ENCODE peak calls at places on chromosomes 2 and 18, in four cellular contexts. I, F, H and G are unnamed samples. For H3K36me3 and H3K79me2, the result is how much of the 10 kb centered on the place peaks cover.

GRCh38 chr2:43636616-43637015 is 444 bp upstream of the PLEKHH2 start:
- DNase-seq in I (no peak), F (peak), H (no peak), G (no peak)

GRCh38 chr2:164061129-164061746 is 325.4 kb upstream of the FIGN start:
- DNase-seq in I (peak), F (peak), H (peak), G (peak)

GRCh38 chr2:75932996-75933395 is 222.3 kb upstream of the GCFC2 start:
- DNase-seq in I (no peak), F (no peak), H (no peak), G (no peak)

GRCh38 chr2:240460243-240460630 is 24.8 kb downstream of the GPC1 start:
- DNase-seq in I (no peak), F (no peak), H (no peak), G (no peak)

GRCh38 chr18:22983175-22983574 is 50.0 kb downstream of the RBBP8 start:
- DNase-seq in I (no peak), F (peak), H (peak), G (peak)

GRCh38 chr2:10755621-10756020 is 34.2 kb downstream of the ATP6V1C2 start:
- DNase-seq in I (no peak), F (no peak), H (no peak), G (no peak)

GRCh38 chr2:7956126-7956689 is 725.6 kb upstream of the ID2 start:
- DNase-seq in I (no peak), F (no peak), H (no peak), G (no peak)

GRCh38 chr2:159797468-159798375 is at the start of gene CD302:
- DNase-seq in I (no peak), F (peak), H (peak), G (no peak)

GRCh38 chr2:119359774-119360173 is 6.9 kb downstream of the C2orf76 start:
- DNase-seq in I (no peak), F (no peak), H (no peak), G (no peak)

GRCh38 chr2:6773007-6773693 is 92.6 kb downstream of the CMPK2 start:
- DNase-seq in I (no peak), F (peak), H (peak), G (peak)

GRCh38 chr18:41126541-41127235 is 828.3 kb upstream of the PIK3C3 start:
- DNase-seq in I (no peak), F (no peak), H (no peak), G (no peak)

GRCh38 chr2:26521054-26521912 is 43.4 kb upstream of the OTOF start:
- DNase-seq in I (no peak), F (peak), H (peak), G (peak)

GRCh38 chr2:229943770-229944449 is 21.6 kb downstream of the FBXO36 start:
- DNase-seq in I (no peak), F (no peak), H (peak), G (no peak)

GRCh38 chr2:215722125-215722524 is 286.3 kb upstream of the FN1 start:
- DNase-seq in I (no peak), F (no peak), H (no peak), G (no peak)

GRCh38 chr2:196046123-196046917 is 22.3 kb downstream of the DNAH7 start:
- DNase-seq in I (peak), F (no peak), H (no peak), G (no peak)

GRCh38 chr18:75525331-75525730 is 97.8 kb upstream of the SMIM21 start:
- DNase-seq in I (no peak), F (no peak), H (no peak), G (no peak)

GRCh38 chr18:11512096-11513030 is 97.0 kb upstream of the SLC35G4 start:
- DNase-seq in I (no peak), F (peak), H (no peak), G (no peak)

GRCh38 chr2:226791056-226791486 is 8.5 kb downstream of the IRS1 start:
- DNase-seq in I (peak), F (peak), H (no peak), G (peak)

GRCh38 chr2:18516112-18516511 is 44.3 kb downstream of the RDH14 start:
- DNase-seq in I (no peak), F (peak), H (no peak), G (no peak)

GRCh38 chr2:16106619-16107018 is 166.3 kb downstream of the MYCN start:
- DNase-seq in I (no peak), F (no peak), H (no peak), G (no peak)

GRCh38 chr2:44778671-44779476 is 162.6 kb upstream of the SIX3 start:
- DNase-seq in I (peak), F (peak), H (no peak), G (peak)

GRCh38 chr2:55732854-55733253 is 39.2 kb upstream of the PNPT1 start:
- DNase-seq in I (no peak), F (no peak), H (no peak), G (no peak)

GRCh38 chr2:3421053-3421452 is 41.6 kb downstream of the TRAPPC12 start:
- DNase-seq in I (no peak), F (no peak), H (no peak), G (no peak)

GRCh38 chr2:3420076-3420848 is 40.8 kb downstream of the TRAPPC12 start:
- DNase-seq in I (no peak), F (no peak), H (no peak), G (no peak)

GRCh38 chr2:3421541-3421940 is 42.0 kb downstream of the TRAPPC12 start:
- DNase-seq in I (no peak), F (no peak), H (no peak), G (no peak)

GRCh38 chr2:3422161-3422767 is 42.8 kb downstream of the TRAPPC12 start:
- DNase-seq in I (peak), F (no peak), H (no peak), G (peak)

DNA sequence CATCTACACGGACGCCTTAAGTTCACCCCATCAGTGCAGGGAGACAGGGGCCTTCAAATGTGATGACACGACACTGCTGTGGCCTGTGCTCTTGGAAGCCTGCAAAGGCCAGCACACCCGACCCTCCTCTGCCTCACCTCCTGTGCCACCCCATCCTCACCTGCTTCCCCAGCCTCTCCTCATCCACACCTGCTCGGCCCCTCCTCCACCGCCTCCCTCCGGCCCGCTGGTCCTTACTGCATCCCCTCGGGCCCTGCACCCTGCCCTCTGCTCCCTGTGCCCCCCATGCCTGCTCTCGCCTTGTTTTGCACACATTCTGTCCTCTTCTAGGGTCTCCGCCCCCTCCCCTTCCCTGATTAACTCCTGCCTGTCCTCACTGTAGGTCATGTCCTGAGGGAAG is 39.3 kb downstream of the TRAPPC12 start:
- DNase-seq in I (no peak), F (no peak), H (no peak), G (no peak)
- H3K36me3 ChIP-seq in I (under half), F (under half), H (half or more), G (under half)

DNA sequence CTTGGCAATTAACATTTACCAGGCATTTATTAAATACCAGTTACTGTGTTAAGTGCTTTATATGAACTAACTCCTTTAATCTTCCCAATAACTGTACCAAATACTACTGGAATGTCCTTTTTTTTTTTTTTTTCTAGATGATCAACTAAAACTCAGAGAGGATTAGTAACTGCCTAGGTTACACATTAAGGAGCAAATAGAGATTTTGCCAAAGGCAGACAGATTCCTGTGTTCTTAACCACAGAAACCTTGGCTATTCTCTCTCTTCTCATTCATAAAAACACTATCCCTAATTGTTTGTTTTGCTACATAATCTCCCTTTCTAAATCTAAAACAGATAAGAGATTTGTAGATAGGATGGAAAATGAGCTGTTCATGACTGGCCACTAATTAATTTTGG is 13.3 kb downstream of the DHX57 start:
- DNase-seq in I (no peak), F (no peak), H (no peak), G (no peak)
- H3K4me3 ChIP-seq in I (no peak), F (no peak), H (no peak), G (no peak)

GRCh38 chr2:239264838-239265651 is 135.8 kb downstream of the HDAC4 start:
- DNase-seq in I (no peak), F (no peak), H (peak), G (no peak)

GRCh38 chr2:239263937-239264837 is 136.6 kb downstream of the HDAC4 start:
- DNase-seq in I (no peak), F (no peak), H (no peak), G (peak)

GRCh38 chr2:239262484-239263230 is 138.2 kb downstream of the HDAC4 start:
- DNase-seq in I (no peak), F (no peak), H (no peak), G (no peak)

GRCh38 chr2:239261796-239262475 is 138.9 kb downstream of the HDAC4 start:
- DNase-seq in I (no peak), F (no peak), H (no peak), G (no peak)

GRCh38 chr2:239263231-239263936 is 137.4 kb downstream of the HDAC4 start:
- DNase-seq in I (no peak), F (no peak), H (no peak), G (no peak)
- H3K79me2 ChIP-seq in I (under half), F (half or more), H (half or more), G (under half)

GRCh38 chr2:233278921-233279320 is 27.4 kb downstream of the ATG16L1 start:
- DNase-seq in I (no peak), F (no peak), H (no peak), G (no peak)
- H3K36me3 ChIP-seq in I (under half), F (half or more), H (half or more), G (half or more)

GRCh38 chr2:68469935-68470334 is 2.5 kb downstream of the APLF start:
- DNase-seq in I (no peak), F (no peak), H (no peak), G (no peak)

GRCh38 chr2:68466778-68467076 is 367 bp downstream of the FBXO48 start:
- DNase-seq in I (no peak), F (no peak), H (no peak), G (no peak)

GRCh38 chr2:68467077-68467960 is at the start of the genes APLF and FBXO48:
- DNase-seq in I (peak), F (peak), H (peak), G (peak)

GRCh38 chr2:68466361-68466777 is 725 bp downstream of the FBXO48 start:
- DNase-seq in I (no peak), F (no peak), H (peak), G (peak)

DNA sequence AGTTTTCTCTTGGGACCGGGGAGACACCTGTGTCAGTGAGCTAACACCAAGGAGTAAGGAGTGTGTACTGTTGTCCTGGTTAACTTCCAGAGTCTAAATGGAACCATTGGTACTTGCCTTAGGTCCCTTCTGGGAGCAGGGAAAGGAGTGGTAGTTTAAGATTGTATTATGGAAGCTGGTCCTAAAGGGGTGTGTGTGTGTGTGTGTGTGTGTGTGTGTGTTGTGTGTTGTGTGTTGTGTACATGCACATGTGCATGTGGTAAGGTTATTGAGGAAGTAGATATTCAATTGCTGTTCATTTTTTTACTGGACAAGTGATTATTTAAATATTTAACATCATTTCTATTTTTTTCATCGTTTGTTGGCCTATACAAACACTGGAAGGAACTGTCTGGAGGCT is 1.4 kb downstream of the APLF start:
- DNase-seq in I (no peak), F (no peak), H (peak), G (no peak)
- H3K4me3 ChIP-seq in I (peak), F (peak), H (peak), G (peak)

GRCh38 chr2:70718736-70719135 is 49.3 kb downstream of the ADD2 start:
- DNase-seq in I (no peak), F (no peak), H (no peak), G (no peak)

GRCh38 chr2:70716131-70716766 is 51.8 kb downstream of the ADD2 start:
- DNase-seq in I (no peak), F (no peak), H (no peak), G (no peak)

GRCh38 chr2:70716951-70717350 is 51.0 kb downstream of the ADD2 start:
- DNase-seq in I (no peak), F (no peak), H (no peak), G (no peak)

GRCh38 chr2:70719231-70719630 is 48.8 kb downstream of the ADD2 start:
- DNase-seq in I (no peak), F (no peak), H (no peak), G (no peak)

DNA sequence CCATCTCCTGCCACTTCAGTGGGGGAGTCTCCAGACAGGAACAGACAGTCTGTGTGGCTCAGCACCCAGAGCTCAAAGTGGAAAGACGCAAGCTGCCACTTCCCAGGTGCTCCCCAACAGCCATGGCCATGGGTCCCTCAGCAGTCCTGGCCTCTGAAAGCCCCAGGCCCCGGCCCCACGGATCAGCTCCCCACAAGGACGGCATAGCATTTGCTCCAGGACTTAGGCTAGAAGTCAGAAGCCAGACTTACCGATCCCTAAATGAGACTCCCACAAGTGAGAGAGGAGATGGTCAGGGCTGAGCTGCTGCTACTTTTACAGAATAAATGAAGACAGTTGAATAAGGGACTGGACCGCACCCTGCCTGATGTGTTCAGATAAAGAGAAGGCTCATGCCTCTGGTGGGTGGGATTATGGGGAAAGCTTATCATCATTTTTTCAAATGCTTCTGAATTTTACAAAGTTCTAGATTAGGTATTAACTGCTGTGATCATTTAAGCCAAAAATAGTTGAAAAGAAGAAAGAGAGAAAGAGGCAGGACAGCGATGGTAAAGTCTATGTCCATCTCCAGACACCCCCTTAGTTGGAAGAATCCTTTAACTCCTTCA is 50.5 kb downstream of the ADD2 start:
- DNase-seq in I (no peak), F (no peak), H (peak), G (no peak)
- H3K79me2 ChIP-seq in I (under half), F (half or more), H (under half), G (under half)

DNA sequence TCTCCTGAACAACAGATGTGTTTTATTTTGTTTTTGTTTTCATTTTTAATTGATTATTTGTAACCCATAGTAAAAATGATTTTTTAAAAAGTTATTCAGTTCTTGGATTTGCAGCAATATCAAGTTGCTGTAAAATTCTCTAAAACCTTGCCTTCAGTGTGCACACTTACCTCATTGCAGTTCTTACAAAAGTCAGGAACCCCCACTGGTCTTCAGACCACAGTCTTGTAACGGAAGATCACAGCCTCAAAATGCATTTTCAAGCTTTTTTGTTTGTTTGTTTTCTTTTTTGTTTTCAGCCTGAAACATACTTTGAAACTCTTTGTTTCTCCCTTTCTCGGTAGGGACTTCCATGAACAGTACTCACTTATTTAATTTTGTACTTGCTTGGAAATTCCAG is 1012.8 kb upstream of the GYPC start:
- DNase-seq in I (peak), F (no peak), H (no peak), G (no peak)
- H3K36me3 ChIP-seq in I (under half), F (under half), H (under half), G (under half)

GRCh38 chr2:174192664-174193063 is 55.7 kb downstream of the OLA1 start:
- DNase-seq in I (no peak), F (no peak), H (no peak), G (no peak)
- H3K4me3 ChIP-seq in I (no peak), F (no peak), H (no peak), G (no peak)

GRCh38 chr18:46171331-46171730 is 67.1 kb downstream of the HAUS1 start:
- DNase-seq in I (no peak), F (no peak), H (no peak), G (no peak)

GRCh38 chr18:46173393-46174316 is 69.5 kb downstream of the HAUS1 start:
- DNase-seq in I (peak), F (peak), H (peak), G (peak)

GRCh38 chr18:46179306-46179705 is 75.1 kb downstream of the HAUS1 start:
- DNase-seq in I (no peak), F (no peak), H (no peak), G (no peak)

GRCh38 chr18:46169464-46169941 is 65.3 kb downstream of the HAUS1 start:
- DNase-seq in I (no peak), F (no peak), H (peak), G (no peak)

DNA sequence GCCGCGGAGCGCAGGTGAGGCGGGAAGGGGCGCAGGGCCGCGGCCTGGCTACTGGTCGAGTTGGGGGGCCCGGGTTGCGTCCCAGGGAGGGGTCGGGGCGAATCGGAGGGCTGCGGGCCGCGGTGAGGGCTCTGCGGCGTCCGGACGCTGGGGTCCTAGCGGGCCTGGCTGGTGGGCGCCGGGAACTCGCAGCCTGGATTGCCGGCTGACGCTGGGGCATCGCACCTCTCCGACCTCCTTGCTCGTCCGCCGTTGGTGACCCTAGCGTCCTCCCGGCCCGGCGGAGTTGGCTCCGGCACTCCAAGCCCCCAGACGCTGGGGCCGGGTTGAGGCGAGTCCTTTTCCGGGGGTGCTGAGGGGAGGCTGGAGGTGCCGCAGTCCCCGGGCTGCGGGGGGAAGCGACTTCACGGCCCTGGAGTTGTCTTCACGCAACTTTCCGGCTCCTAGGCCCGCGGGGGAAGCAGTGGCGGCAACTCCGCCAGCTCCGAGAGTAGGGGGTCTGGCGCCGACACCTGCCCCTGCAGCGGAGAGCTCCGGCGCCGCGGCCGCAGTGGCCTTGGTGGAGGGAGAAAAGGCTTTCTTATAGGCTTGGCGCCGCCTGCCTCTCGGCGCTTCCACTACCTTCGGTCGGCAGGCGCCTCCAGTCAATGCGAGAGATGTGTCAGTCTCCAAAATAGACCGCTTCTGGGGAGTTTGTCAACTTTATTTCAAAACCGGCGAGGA is 70.3 kb downstream of the HAUS1 start:
- DNase-seq in I (no peak), F (peak), H (peak), G (peak)
- H3K79me2 ChIP-seq in I (half or more), F (under half), H (half or more), G (half or more)

GRCh38 chr18:58316943-58317342 is 272.9 kb downstream of the NEDD4L start:
- DNase-seq in I (no peak), F (no peak), H (no peak), G (no peak)
- H3K36me3 ChIP-seq in I (under half), F (under half), H (under half), G (under half)